ENCODE peak calls at places on chromosomes 1 and 21, in six cellular contexts. R is CD8-positive, alpha-beta T cell; S is adrenal gland; P is colonic mucosa; B is stomach; I is ovary. X is an unnamed sample.

GRCh38 chr1:89578940-89579684 is 53.8 kb upstream of the LRRC8C start:
- DNase-seq in B (no peak), R (no peak), P (no peak), S (no peak), I (no peak), X (no peak)

GRCh38 chr1:152739841-152740240 is 18.0 kb upstream of the KPRP start:
- DNase-seq in S (no peak), B (no peak), I (no peak), P (no peak), R (no peak), X (no peak)

GRCh38 chr1:216596298-216596947 is 126.8 kb downstream of the ESRRG start:
- DNase-seq in R (no peak), I (no peak), P (no peak), S (no peak), B (no peak), X (no peak)

GRCh38 chr1:184792450-184792969 is 37.9 kb upstream of the EDEM3 start:
- DNase-seq in B (peak; percentile 94), P (peak; percentile 85), I (no peak), S (peak; percentile 88), R (no peak), X (no peak)

GRCh38 chr1:88595355-88595754 is 88.7 kb upstream of the PKN2 start:
- DNase-seq in I (no peak), R (no peak), B (no peak), P (no peak), S (no peak), X (peak; percentile 10)

GRCh38 chr21:36964832-36965719 is 1.4 kb downstream of the HLCS start:
- DNase-seq in R (no peak), P (no peak), I (no peak), B (no peak), S (no peak), X (no peak)

GRCh38 chr1:61052393-61053280 is 29.7 kb upstream of the NFIA start:
- DNase-seq in I (no peak), S (no peak), R (no peak), B (no peak), P (no peak), X (no peak)

GRCh38 chr21:46000731-46001641 is 19.4 kb downstream of the COL6A1 start:
- DNase-seq in P (peak; percentile 16), R (peak; percentile 3), S (peak; percentile 18), B (peak; percentile 24), I (peak; percentile 66), X (no peak)

GRCh38 chr1:72322910-72323309 is 40.6 kb upstream of the NEGR1 start:
- DNase-seq in P (no peak), B (no peak), S (no peak), I (no peak), R (no peak), X (no peak)

GRCh38 chr1:222794656-222795474 is 20.0 kb upstream of the DISP1 start:
- DNase-seq in I (no peak), P (no peak), R (no peak), B (peak; percentile 45), S (no peak), X (no peak)

GRCh38 chr1:97252076-97252475 is 530.5 kb downstream of the PTBP2 start:
- DNase-seq in B (no peak), R (no peak), S (peak; percentile 62), I (no peak), P (no peak), X (no peak)

GRCh38 chr1:153677718-153678518 is 570 bp upstream of the NPR1 start:
- DNase-seq in I (peak; percentile 66), P (peak; percentile 49), R (peak; percentile 51), B (peak; percentile 63), S (peak; percentile 59), X (no peak)

GRCh38 chr1:21251773-21252471 is 38.3 kb downstream of the ECE1 start:
- DNase-seq in I (no peak), P (peak; percentile 77), S (peak; percentile 89), B (peak; percentile 80), R (no peak), X (no peak)

GRCh38 chr1:37514350-37515184 is at the start of gene MEAF6:
- DNase-seq in B (peak; percentile 86), R (peak; percentile 85), I (peak; percentile 84), P (peak; percentile 83), S (peak; percentile 80), X (peak; percentile 45)

GRCh38 chr1:170149241-170149640 is 3.5 kb downstream of the NTMT2 start:
- DNase-seq in I (no peak), S (no peak), P (no peak), R (no peak), B (no peak), X (no peak)

GRCh38 chr1:215188302-215188950 is 105.9 kb downstream of the KCNK2 start:
- DNase-seq in S (no peak), P (no peak), B (no peak), I (no peak), R (no peak), X (no peak)

GRCh38 chr1:57232500-57232899 is 191.4 kb downstream of the DAB1 start:
- DNase-seq in S (no peak), P (no peak), B (no peak), R (no peak), I (no peak), X (no peak)

GRCh38 chr1:180698580-180698979 is 66.8 kb downstream of the XPR1 start:
- DNase-seq in I (no peak), R (no peak), B (no peak), S (no peak), P (no peak), X (no peak)

GRCh38 chr21:26587621-26588260 is 14.7 kb upstream of the CYYR1 start:
- DNase-seq in B (no peak), I (no peak), S (peak; percentile 48), P (no peak), R (no peak), X (no peak)

GRCh38 chr1:222768592-222768991 is 31.6 kb downstream of the FAM177B start:
- DNase-seq in S (no peak), I (no peak), R (no peak), P (no peak), B (no peak), X (no peak)

GRCh38 chr1:13828454-13829151 is 128.6 kb downstream of the PRDM2 start:
- DNase-seq in B (peak; percentile 63), S (no peak), R (no peak), I (peak; percentile 56), P (peak; percentile 88), X (no peak)

GRCh38 chr1:70044832-70045231 is 160.5 kb downstream of the LRRC40 start:
- DNase-seq in P (no peak), R (no peak), S (no peak), I (no peak), B (no peak), X (no peak)

GRCh38 chr1:86154581-86155060 is 2.0 kb downstream of the COL24A1 start:
- DNase-seq in S (no peak), B (no peak), P (no peak), R (no peak), I (no peak), X (no peak)

GRCh38 chr1:66552829-66553228 is 18.9 kb downstream of the SGIP1 start:
- DNase-seq in I (peak; percentile 36), R (no peak), B (no peak), S (no peak), P (no peak), X (no peak)

GRCh38 chr1:110155878-110156522 is 5.7 kb downstream of the SLC6A17 start:
- DNase-seq in I (peak; percentile 56), P (peak; percentile 42), B (peak; percentile 65), R (peak; percentile 52), S (peak; percentile 60), X (no peak)

GRCh38 chr1:110846861-110847260 is 26.1 kb upstream of the CD53 start:
- DNase-seq in R (no peak), B (no peak), S (no peak), I (no peak), P (no peak), X (no peak)

GRCh38 chr1:154557939-154558609 is 388 bp downstream of the UBE2Q1 start:
- DNase-seq in B (peak; percentile 58), I (peak; percentile 68), S (peak; percentile 55), P (peak; percentile 42), R (peak; percentile 34), X (no peak)

GRCh38 chr21:14773777-14774345 is 227.7 kb upstream of the SAMSN1 start:
- DNase-seq in S (peak; percentile 20), B (peak; percentile 66), R (peak; percentile 50), P (peak; percentile 80), I (no peak), X (no peak)

GRCh38 chr1:156970017-156970416 is 49.6 kb downstream of the LRRC71 start:
- DNase-seq in I (no peak), S (no peak), R (no peak), B (no peak), P (no peak), X (no peak)
- TF ChIP-seq CTCF in I (no peak), S (no peak), R (peak; percentile 18), B (no peak), P (no peak), X (no peak)

GRCh38 chr1:85151446-85151845 is 49.4 kb downstream of the SYDE2 start:
- DNase-seq in B (no peak), S (no peak), I (no peak), R (no peak), P (no peak), X (no peak)

GRCh38 chr1:85144351-85144750 is 56.5 kb downstream of the SYDE2 start:
- DNase-seq in I (no peak), B (no peak), R (no peak), P (peak; percentile 29), S (no peak), X (no peak)

GRCh38 chr1:85149805-85150204 is 51.0 kb downstream of the SYDE2 start:
- DNase-seq in R (no peak), S (no peak), I (no peak), P (no peak), B (no peak), X (no peak)

GRCh38 chr1:85146972-85147359 is 53.9 kb downstream of the SYDE2 start:
- DNase-seq in I (no peak), B (no peak), P (no peak), R (no peak), S (no peak), X (no peak)

GRCh38 chr1:85148524-85149250 is 52.1 kb downstream of the SYDE2 start:
- DNase-seq in P (no peak), S (no peak), B (no peak), I (no peak), R (no peak), X (peak; percentile 36)
- H3K4me3 ChIP-seq in P (no peak overlapping the region), S (no peak overlapping the region), B (no peak overlapping the region), I (no peak overlapping the region), R (no peak overlapping the region), X (no peak overlapping the region)

GRCh38 chr1:83882906-83883305 is 116.0 kb downstream of the TTLL7 start:
- DNase-seq in R (no peak), B (no peak), I (no peak), S (peak; percentile 14), P (peak; percentile 28), X (no peak)
- TF ChIP-seq CTCF in R (no peak), B (no peak), I (no peak), S (peak; percentile 18), P (no peak), X (peak; percentile 27)

DNA sequence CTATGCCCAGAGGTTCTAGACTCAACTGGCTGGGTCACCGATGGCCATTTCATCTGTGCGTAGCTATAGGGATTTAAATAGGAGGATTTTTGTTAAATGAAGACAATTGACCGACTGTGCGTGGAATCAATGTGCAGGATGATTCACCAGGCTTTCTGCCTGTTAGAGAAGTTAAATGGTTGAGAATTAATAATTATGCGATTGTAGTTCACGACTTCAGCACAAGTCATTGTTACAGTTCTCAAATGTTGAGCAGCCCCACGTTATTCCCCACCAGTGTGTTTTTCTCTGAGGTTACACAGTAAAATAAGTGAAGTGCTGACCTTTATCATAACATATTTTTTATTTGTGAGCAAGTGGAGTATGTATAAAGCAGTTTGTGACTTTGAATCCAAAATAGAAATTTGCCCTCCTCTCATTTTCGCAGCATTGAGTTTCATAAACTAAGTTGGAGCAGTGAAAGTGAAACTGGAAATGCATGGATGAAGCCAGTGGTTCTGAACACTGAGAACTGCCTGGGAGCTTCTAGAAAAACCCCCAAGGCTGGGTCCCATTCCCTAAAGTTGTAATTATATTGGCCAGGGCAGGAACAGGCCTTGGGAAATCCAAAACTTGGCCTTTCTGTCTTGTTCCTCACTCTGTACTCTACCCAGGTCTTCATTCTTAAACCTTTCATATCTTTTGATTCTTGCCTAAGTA is 102.6 kb downstream of the GALNT2 start:
- DNase-seq in S (no peak), B (no peak), R (no peak), I (no peak), P (no peak), X (no peak)
- H3K4me3 ChIP-seq in S (no peak overlapping the region), B (peak overlapping the region; percentile 20), R (no peak overlapping the region), I (no peak overlapping the region), P (no peak overlapping the region), X (peak overlapping the region; percentile 3)